ENCODE peak calls at places on chromosomes 16 and 17, in five cellular contexts. W is bronchial epithelial cell, S is mesothelial cell of epicardium, N is EL, I is NCI-H1092. Z is an unnamed sample.

GRCh38 chr17:8016632-8017424 is 14.4 kb downstream of the GUCY2D start:
- DNase-seq in W (peak; percentile 60), S (no peak), N (peak; percentile 55), I (peak; percentile 23), Z (peak; percentile 87)

GRCh38 chr17:17363638-17364337 is 60.6 kb downstream of the NT5M start:
- DNase-seq in W (no peak), S (no peak), N (no peak), I (no peak), Z (no peak)

GRCh38 chr16:56773531-56773930 is 43.6 kb downstream of the NUP93 start:
- DNase-seq in W (peak; percentile 31), S (no peak), N (no peak), I (no peak), Z (no peak)

GRCh38 chr16:3363793-3364192 is 8.1 kb downstream of the OR2C1 start:
- DNase-seq in W (no peak), S (no peak), N (no peak), I (no peak), Z (peak; percentile 8)

GRCh38 chr17:4340914-4341615 is 25.4 kb downstream of the UBE2G1 start:
- DNase-seq in W (peak; percentile 17), S (no peak), N (peak; percentile 29), I (no peak), Z (no peak)

GRCh38 chr16:84795338-84796053 is 24.3 kb upstream of the CRISPLD2 start:
- DNase-seq in W (peak; percentile 35), S (no peak), N (peak; percentile 95), I (no peak), Z (peak; percentile 91)

GRCh38 chr16:52552643-52553042 is 5.7 kb upstream of the TOX3 start:
- DNase-seq in W (peak; percentile 91), S (no peak), N (no peak), I (peak; percentile 87), Z (peak; percentile 34)

GRCh38 chr16:1039762-1040161 is 32.8 kb upstream of the SSTR5 start:
- DNase-seq in W (no peak), S (no peak), N (no peak), I (no peak), Z (no peak)

GRCh38 chr16:55240933-55241332 is 83.1 kb upstream of the IRX6 start:
- DNase-seq in W (no peak), S (no peak), N (no peak), I (no peak), Z (no peak)

GRCh38 chr16:7083086-7083485 is 249.6 kb upstream of the RBFOX1 start:
- DNase-seq in W (no peak), S (no peak), N (no peak), I (no peak), Z (no peak)